ENCODE peak calls at places on chromosomes 16 and 17, in ten cellular contexts. L, U, M, N, D, R, C, X, E and Y are unnamed samples. For H3K9me3, the result is how much of the 10 kb centered on the place peaks cover.

GRCh38 chr17:43661699-43662431 is at the start of gene MEOX1:
- DNase-seq in U (peak), N (no peak), C (peak), X (peak), L (no peak), D (peak), R (peak), M (peak), E (no peak), Y (peak)

GRCh38 chr17:82940226-82941020 is 100.6 kb upstream of the ZNF750 start:
- DNase-seq in L (no peak), E (no peak), R (no peak), X (no peak), D (peak), N (no peak), U (no peak), C (no peak), M (no peak), Y (no peak)

GRCh38 chr16:29710227-29711219 is 31.5 kb downstream of the QPRT start:
- DNase-seq in E (peak), R (peak), M (peak), L (peak), U (no peak), D (peak), N (no peak), X (peak), C (peak), Y (peak)

GRCh38 chr16:30394603-30395154 is 541 bp upstream of the ZNF48 start:
- DNase-seq in C (peak), X (no peak), U (no peak), L (no peak), N (no peak), M (no peak), R (no peak), E (no peak), D (peak), Y (peak)

GRCh38 chr17:31907342-31907975 is 6.0 kb upstream of the UTP6 start:
- DNase-seq in R (no peak), C (peak), E (no peak), D (no peak), N (no peak), X (peak), U (no peak), M (peak), L (no peak), Y (peak)

GRCh38 chr17:29566473-29567361 is at the start of gene ABHD15:
- DNase-seq in U (no peak), N (no peak), E (peak), D (peak), R (peak), L (peak), C (peak), M (peak), X (peak), Y (peak)

GRCh38 chr16:69838417-69838990 is 76.4 kb downstream of the WWP2 start:
- DNase-seq in D (no peak), N (no peak), M (peak), X (no peak), R (no peak), C (no peak), U (no peak), L (no peak), E (peak), Y (peak)

GRCh38 chr17:76612977-76613851 is 27.6 kb upstream of the ST6GALNAC2 start:
- DNase-seq in U (no peak), M (no peak), L (no peak), X (peak), R (peak), C (no peak), D (no peak), N (no peak), E (peak), Y (no peak)

GRCh38 chr17:30229012-30229411 is 6.5 kb downstream of the SLC6A4 start:
- DNase-seq in X (no peak), U (no peak), C (no peak), L (no peak), M (no peak), E (no peak), N (no peak), D (no peak), R (no peak), Y (no peak)

GRCh38 chr17:59845595-59846390 is 47.0 kb downstream of the TUBD1 start:
- DNase-seq in N (no peak), M (no peak), D (no peak), R (peak), L (no peak), U (peak), C (peak), E (peak), X (peak), Y (peak)

GRCh38 chr16:55482056-55482455 is 3.1 kb downstream of the MMP2 start:
- DNase-seq in R (no peak), C (peak), X (no peak), U (no peak), D (peak), N (no peak), L (no peak), M (no peak), E (no peak), Y (no peak)

GRCh38 chr17:45144199-45145034 is 3.9 kb upstream of the HEXIM1 start:
- DNase-seq in U (no peak), C (no peak), E (no peak), N (no peak), M (peak), L (no peak), R (no peak), X (peak), D (peak), Y (peak)

GRCh38 chr16:88331989-88332920 is 50.5 kb upstream of the ZNF469 start:
- DNase-seq in L (no peak), N (no peak), C (peak), X (no peak), D (peak), R (peak), U (peak), M (no peak), E (no peak), Y (peak)

GRCh38 chr17:74545456-74546230 is at the start of gene CD300C:
- DNase-seq in X (no peak), C (no peak), U (no peak), M (no peak), L (no peak), R (no peak), N (no peak), E (no peak), D (peak), Y (no peak)

GRCh38 chr17:3968017-3968416 is 3.8 kb upstream of the ATP2A3 start:
- DNase-seq in E (peak), N (no peak), X (no peak), U (no peak), C (no peak), L (no peak), M (no peak), R (no peak), D (peak), Y (no peak)

GRCh38 chr17:3968886-3969524 is 4.8 kb upstream of the ATP2A3 start:
- DNase-seq in N (no peak), R (no peak), U (no peak), D (peak), L (no peak), C (no peak), M (no peak), X (no peak), E (no peak), Y (peak)

GRCh38 chr17:3965123-3965800 is 1.0 kb upstream of the ATP2A3 start:
- DNase-seq in X (peak), R (peak), U (no peak), D (peak), M (peak), N (peak), E (peak), C (no peak), L (peak), Y (peak)

GRCh38 chr17:3964203-3965122 is at the start of gene ATP2A3:
- DNase-seq in R (peak), L (peak), N (no peak), E (no peak), U (no peak), X (peak), C (no peak), M (no peak), D (peak), Y (no peak)

DNA sequence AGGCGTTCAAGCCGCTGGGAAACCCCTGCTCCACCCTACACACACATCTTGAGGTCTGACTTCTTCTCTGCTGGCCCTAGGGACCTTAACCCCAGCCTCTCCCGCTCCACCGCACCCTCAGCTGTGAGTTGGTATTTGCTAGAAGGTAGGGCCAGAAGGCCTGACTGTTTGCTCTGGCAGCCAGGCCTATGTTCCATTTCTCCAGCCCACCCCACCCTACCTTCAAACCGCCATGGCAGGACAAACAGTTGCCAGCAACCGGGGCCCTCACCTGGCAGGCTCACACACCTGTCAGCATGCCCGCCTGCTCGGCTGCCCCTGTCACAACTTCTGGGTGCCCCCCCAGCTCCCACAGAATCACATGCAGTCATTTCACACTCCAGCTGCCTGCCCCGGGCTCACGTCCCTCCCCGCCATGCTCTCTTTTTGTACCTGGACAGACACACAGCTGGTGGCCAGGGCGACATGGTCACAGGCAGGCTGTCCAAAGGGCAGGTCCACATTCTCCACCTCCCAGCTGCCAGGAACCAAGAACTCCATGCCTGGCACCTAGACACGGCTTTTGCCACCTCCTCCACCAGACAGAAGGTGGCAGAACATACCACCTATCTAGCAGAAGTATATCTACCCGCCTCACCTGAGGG is 2.6 kb upstream of the ATP2A3 start:
- DNase-seq in N (no peak), U (no peak), M (no peak), R (no peak), C (no peak), E (no peak), X (no peak), L (no peak), D (no peak), Y (no peak)
- H3K4me3 ChIP-seq in N (no peak), U (no peak), M (no peak), R (no peak), C (no peak), E (no peak), X (no peak), L (no peak), D (no peak), Y (no peak)

DNA sequence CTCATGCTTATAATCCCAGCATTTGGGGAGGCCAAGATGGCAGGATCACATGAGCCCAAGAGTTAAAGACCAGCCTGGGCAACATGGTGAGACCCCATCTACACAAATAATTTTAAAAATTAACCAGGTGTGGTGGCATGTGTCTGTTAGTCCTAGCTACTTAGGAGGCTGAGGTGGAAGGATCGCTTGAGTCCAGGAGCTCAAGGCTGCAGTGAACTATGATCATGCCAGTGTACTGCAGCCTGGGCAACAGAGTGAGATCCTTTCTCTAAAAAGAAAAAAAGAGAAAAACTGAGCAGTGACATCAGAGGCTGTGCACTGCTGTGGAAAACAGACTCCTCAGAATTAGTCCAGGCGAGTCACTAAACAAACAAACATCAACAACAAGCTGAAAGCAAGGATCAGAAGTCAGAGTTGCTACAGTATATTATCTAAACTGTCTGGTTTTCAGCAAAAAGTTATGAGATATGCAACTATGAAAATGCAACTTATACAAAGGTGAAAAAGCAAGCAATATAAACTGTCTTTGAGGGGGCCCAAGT is 39.3 kb downstream of the CBFB start:
- DNase-seq in E (no peak), X (no peak), C (peak), R (no peak), D (no peak), U (no peak), M (no peak), L (no peak), N (no peak), Y (no peak)
- H3K9me3 ChIP-seq in E (under half), X (under half), C (under half), R (under half), D (under half), U (under half), M (under half), L (under half), N (under half), Y (under half)

DNA sequence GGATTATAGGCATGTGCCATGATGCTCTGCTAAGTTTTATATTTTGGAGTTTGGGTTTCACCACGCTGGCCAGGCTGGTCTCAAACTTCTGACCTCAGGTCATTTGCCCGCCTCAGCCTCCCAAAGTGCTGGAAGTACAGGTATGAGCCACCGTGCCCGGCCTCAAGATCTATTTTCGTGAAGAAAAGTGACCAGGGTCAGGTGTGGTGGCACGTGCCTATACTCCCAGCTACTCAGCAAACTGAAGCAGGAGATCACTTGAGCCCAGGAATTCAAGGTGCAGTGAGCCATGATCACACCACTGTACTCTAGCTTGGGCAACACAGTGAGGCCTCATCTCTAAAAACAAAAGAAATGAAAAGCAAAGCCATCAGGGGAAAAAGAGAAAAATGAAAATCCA is 18.7 kb downstream of the CMTM4 start:
- DNase-seq in M (no peak), N (no peak), D (no peak), E (no peak), L (no peak), U (no peak), X (no peak), C (no peak), R (no peak), Y (no peak)
- H3K27ac ChIP-seq in M (no peak), N (no peak), D (peak), E (no peak), L (no peak), U (no peak), X (no peak), C (no peak), R (no peak), Y (peak)

GRCh38 chr17:61338874-61339478 is 60.7 kb upstream of the TBX2 start:
- DNase-seq in R (no peak), E (no peak), D (no peak), N (no peak), M (no peak), X (no peak), L (no peak), C (no peak), U (no peak), Y (no peak)
- H3K4me3 ChIP-seq in R (no peak), E (no peak), D (no peak), N (no peak), M (no peak), X (no peak), L (no peak), C (no peak), U (no peak), Y (no peak)

GRCh38 chr16:35745821-35746248 is 2286.4 kb downstream of the TP53TG3F start:
- DNase-seq in N (no peak), D (no peak), X (no peak), L (no peak), C (no peak), E (no peak), R (no peak), U (no peak), M (no peak), Y (no peak)

GRCh38 chr16:35747658-35748455 is 2288.4 kb downstream of the TP53TG3F start:
- DNase-seq in M (no peak), D (peak), N (no peak), L (no peak), R (no peak), C (no peak), X (no peak), U (no peak), E (no peak), Y (no peak)

GRCh38 chr16:35746963-35747657 is 2287.7 kb downstream of the TP53TG3F start:
- DNase-seq in N (no peak), E (no peak), L (no peak), R (no peak), D (peak), M (no peak), U (no peak), C (no peak), X (no peak), Y (no peak)

GRCh38 chr16:35745191-35745590 is 2285.8 kb downstream of the TP53TG3F start:
- DNase-seq in L (no peak), E (no peak), N (no peak), M (no peak), R (no peak), U (no peak), C (no peak), X (no peak), D (peak), Y (no peak)

GRCh38 chr16:35746281-35746962 is 2287.0 kb downstream of the TP53TG3F start:
- DNase-seq in E (no peak), R (no peak), M (no peak), L (no peak), C (no peak), D (peak), N (no peak), X (no peak), U (no peak), Y (no peak)
- H3K9me3 ChIP-seq in E (under half), R (under half), M (under half), L (under half), C (under half), D (under half), N (under half), X (under half), U (under half), Y (under half)

DNA sequence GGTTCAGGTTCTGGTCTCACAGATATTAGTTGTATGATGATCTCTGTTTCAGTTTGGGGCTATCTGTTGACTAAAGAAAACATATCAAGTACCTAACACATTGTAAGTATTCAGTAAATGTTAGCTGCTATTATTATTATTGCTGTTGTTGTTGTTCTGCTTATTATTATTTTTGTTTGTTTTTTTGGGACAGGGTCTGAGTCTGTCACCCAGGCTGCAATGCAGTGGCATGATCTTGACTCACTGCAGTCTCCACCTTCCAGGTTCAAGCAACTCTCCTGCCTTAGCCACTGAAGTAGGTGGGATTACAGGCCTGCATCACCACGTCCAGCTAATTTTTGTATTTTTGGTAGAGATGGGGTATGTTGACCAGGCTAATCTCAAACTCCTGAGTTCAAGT is 44.5 kb downstream of the ARHGAP17 start:
- DNase-seq in E (no peak), L (no peak), X (no peak), D (no peak), C (no peak), M (no peak), R (no peak), N (no peak), U (no peak), Y (no peak)
- H3K27ac ChIP-seq in E (no peak), L (no peak), X (no peak), D (peak), C (no peak), M (no peak), R (no peak), N (no peak), U (no peak), Y (no peak)